ENCODE peak calls at places on chromosomes 6 and 20, in ten cellular contexts. One of them, this sample, is unnamed. For H3K4me1, the result is how much of the 10 kb centered on the place peaks cover.

GRCh38 chr6:15363164-15363522 is 117.3 kb downstream of the JARID2 start:
- DNase-seq in endodermal cell: peak
- DNase-seq in CD8-positive, alpha-beta memory T cell: no peak
- DNase-seq in effector memory CD4-positive, alpha-beta T cell: no peak
- DNase-seq in left ventricle myocardium inferior: no peak
- DNase-seq in mammary epithelial cell: no peak
- DNase-seq in IMR-90: no peak
- DNase-seq in transverse colon: no peak
- DNase-seq in CD8-positive, alpha-beta T cell: no peak
- DNase-seq in astrocyte: no peak
- DNase-seq in this sample: no peak

GRCh38 chr6:160041608-160042007 is 72.7 kb downstream of the IGF2R start:
- DNase-seq in effector memory CD4-positive, alpha-beta T cell: no peak
- DNase-seq in transverse colon: no peak
- DNase-seq in CD8-positive, alpha-beta T cell: peak
- DNase-seq in CD8-positive, alpha-beta memory T cell: no peak
- DNase-seq in IMR-90: peak
- DNase-seq in mammary epithelial cell: peak
- DNase-seq in astrocyte: peak
- DNase-seq in endodermal cell: peak
- DNase-seq in left ventricle myocardium inferior: peak
- DNase-seq in this sample: no peak

GRCh38 chr20:10059006-10059405 is 24.2 kb downstream of the ANKEF1 start:
- DNase-seq in transverse colon: no peak
- DNase-seq in astrocyte: no peak
- DNase-seq in mammary epithelial cell: peak
- DNase-seq in CD8-positive, alpha-beta memory T cell: no peak
- DNase-seq in left ventricle myocardium inferior: no peak
- DNase-seq in IMR-90: no peak
- DNase-seq in effector memory CD4-positive, alpha-beta T cell: no peak
- DNase-seq in CD8-positive, alpha-beta T cell: no peak
- DNase-seq in endodermal cell: no peak
- DNase-seq in this sample: no peak

GRCh38 chr6:85191656-85192055 is 258.2 kb upstream of the NT5E start:
- DNase-seq in left ventricle myocardium inferior: no peak
- DNase-seq in CD8-positive, alpha-beta T cell: no peak
- DNase-seq in mammary epithelial cell: no peak
- DNase-seq in endodermal cell: no peak
- DNase-seq in astrocyte: peak
- DNase-seq in IMR-90: peak
- DNase-seq in transverse colon: no peak
- DNase-seq in effector memory CD4-positive, alpha-beta T cell: no peak
- DNase-seq in CD8-positive, alpha-beta memory T cell: no peak
- DNase-seq in this sample: no peak

GRCh38 chr6:169725270-169726048 is 1.2 kb upstream of the PHF10 start:
- DNase-seq in CD8-positive, alpha-beta memory T cell: no peak
- DNase-seq in left ventricle myocardium inferior: peak
- DNase-seq in IMR-90: peak
- DNase-seq in endodermal cell: peak
- DNase-seq in transverse colon: peak
- DNase-seq in mammary epithelial cell: no peak
- DNase-seq in astrocyte: peak
- DNase-seq in effector memory CD4-positive, alpha-beta T cell: no peak
- DNase-seq in CD8-positive, alpha-beta T cell: peak
- DNase-seq in this sample: no peak

GRCh38 chr6:29887330-29887818 is 55.0 kb upstream of the HLA-A start:
- DNase-seq in IMR-90: peak
- DNase-seq in endodermal cell: peak
- DNase-seq in mammary epithelial cell: peak
- DNase-seq in CD8-positive, alpha-beta memory T cell: peak
- DNase-seq in left ventricle myocardium inferior: peak
- DNase-seq in transverse colon: peak
- DNase-seq in astrocyte: no peak
- DNase-seq in CD8-positive, alpha-beta T cell: peak
- DNase-seq in effector memory CD4-positive, alpha-beta T cell: peak
- DNase-seq in this sample: peak

GRCh38 chr20:39013662-39014109 is 51.5 kb downstream of the DHX35 start:
- DNase-seq in astrocyte: no peak
- DNase-seq in endodermal cell: no peak
- DNase-seq in CD8-positive, alpha-beta T cell: no peak
- DNase-seq in left ventricle myocardium inferior: no peak
- DNase-seq in effector memory CD4-positive, alpha-beta T cell: no peak
- DNase-seq in mammary epithelial cell: no peak
- DNase-seq in IMR-90: no peak
- DNase-seq in transverse colon: no peak
- DNase-seq in CD8-positive, alpha-beta memory T cell: no peak
- DNase-seq in this sample: no peak

GRCh38 chr20:38180781-38181180 is 15.7 kb upstream of the TGM2 start:
- DNase-seq in astrocyte: no peak
- DNase-seq in endodermal cell: no peak
- DNase-seq in effector memory CD4-positive, alpha-beta T cell: no peak
- DNase-seq in CD8-positive, alpha-beta memory T cell: no peak
- DNase-seq in transverse colon: no peak
- DNase-seq in left ventricle myocardium inferior: no peak
- DNase-seq in IMR-90: peak
- DNase-seq in mammary epithelial cell: no peak
- DNase-seq in CD8-positive, alpha-beta T cell: no peak
- DNase-seq in this sample: no peak

DNA sequence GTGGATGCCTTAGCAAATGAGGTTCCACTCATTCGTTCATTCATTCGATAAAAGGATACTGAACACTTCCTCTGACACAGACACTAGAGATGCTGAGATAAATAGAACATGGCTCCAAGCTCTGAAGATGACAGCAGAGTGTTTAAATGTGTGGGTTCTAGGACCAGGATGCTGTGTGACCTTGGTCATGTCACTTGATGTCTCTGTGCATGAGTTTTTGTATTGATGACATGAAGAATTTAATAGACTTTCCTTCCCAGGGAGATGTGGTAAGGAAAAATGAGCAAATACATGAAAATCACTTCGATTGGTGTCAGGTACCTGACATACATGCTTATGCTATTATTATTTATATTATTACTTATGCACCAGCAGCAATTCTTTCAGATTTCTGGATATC is 34.3 kb upstream of the CD83 start:
- DNase-seq in CD8-positive, alpha-beta T cell: no peak
- DNase-seq in mammary epithelial cell: no peak
- DNase-seq in IMR-90: no peak
- DNase-seq in CD8-positive, alpha-beta memory T cell: no peak
- DNase-seq in effector memory CD4-positive, alpha-beta T cell: no peak
- DNase-seq in astrocyte: no peak
- DNase-seq in transverse colon: no peak
- DNase-seq in left ventricle myocardium inferior: no peak
- DNase-seq in endodermal cell: no peak
- DNase-seq in this sample: no peak
- H3K4me1 ChIP-seq in CD8-positive, alpha-beta T cell: under half
- H3K4me1 ChIP-seq in mammary epithelial cell: under half
- H3K4me1 ChIP-seq in IMR-90: under half
- H3K4me1 ChIP-seq in CD8-positive, alpha-beta memory T cell: under half
- H3K4me1 ChIP-seq in effector memory CD4-positive, alpha-beta T cell: under half
- H3K4me1 ChIP-seq in astrocyte: under half
- H3K4me1 ChIP-seq in transverse colon: under half
- H3K4me1 ChIP-seq in left ventricle myocardium inferior: under half
- H3K4me1 ChIP-seq in endodermal cell: under half
- H3K4me1 ChIP-seq in this sample: under half

GRCh38 chr6:37316071-37316470 is 37.7 kb upstream of the RNF8 start:
- DNase-seq in IMR-90: no peak
- DNase-seq in transverse colon: no peak
- DNase-seq in endodermal cell: no peak
- DNase-seq in effector memory CD4-positive, alpha-beta T cell: no peak
- DNase-seq in astrocyte: no peak
- DNase-seq in left ventricle myocardium inferior: no peak
- DNase-seq in CD8-positive, alpha-beta memory T cell: no peak
- DNase-seq in mammary epithelial cell: no peak
- DNase-seq in CD8-positive, alpha-beta T cell: no peak
- DNase-seq in this sample: no peak

GRCh38 chr6:37313698-37314097 is 40.1 kb upstream of the RNF8 start:
- DNase-seq in transverse colon: no peak
- DNase-seq in astrocyte: no peak
- DNase-seq in effector memory CD4-positive, alpha-beta T cell: no peak
- DNase-seq in CD8-positive, alpha-beta T cell: no peak
- DNase-seq in endodermal cell: no peak
- DNase-seq in CD8-positive, alpha-beta memory T cell: no peak
- DNase-seq in IMR-90: no peak
- DNase-seq in left ventricle myocardium inferior: no peak
- DNase-seq in mammary epithelial cell: no peak
- DNase-seq in this sample: no peak

GRCh38 chr6:37317312-37318038 is 36.3 kb upstream of the RNF8 start:
- DNase-seq in transverse colon: no peak
- DNase-seq in CD8-positive, alpha-beta memory T cell: no peak
- DNase-seq in effector memory CD4-positive, alpha-beta T cell: no peak
- DNase-seq in CD8-positive, alpha-beta T cell: no peak
- DNase-seq in left ventricle myocardium inferior: no peak
- DNase-seq in mammary epithelial cell: no peak
- DNase-seq in astrocyte: no peak
- DNase-seq in IMR-90: no peak
- DNase-seq in endodermal cell: no peak
- DNase-seq in this sample: no peak

GRCh38 chr6:37314117-37314802 is 39.5 kb upstream of the RNF8 start:
- DNase-seq in IMR-90: no peak
- DNase-seq in mammary epithelial cell: no peak
- DNase-seq in astrocyte: no peak
- DNase-seq in endodermal cell: no peak
- DNase-seq in left ventricle myocardium inferior: no peak
- DNase-seq in effector memory CD4-positive, alpha-beta T cell: no peak
- DNase-seq in transverse colon: no peak
- DNase-seq in CD8-positive, alpha-beta memory T cell: no peak
- DNase-seq in CD8-positive, alpha-beta T cell: no peak
- DNase-seq in this sample: no peak

DNA sequence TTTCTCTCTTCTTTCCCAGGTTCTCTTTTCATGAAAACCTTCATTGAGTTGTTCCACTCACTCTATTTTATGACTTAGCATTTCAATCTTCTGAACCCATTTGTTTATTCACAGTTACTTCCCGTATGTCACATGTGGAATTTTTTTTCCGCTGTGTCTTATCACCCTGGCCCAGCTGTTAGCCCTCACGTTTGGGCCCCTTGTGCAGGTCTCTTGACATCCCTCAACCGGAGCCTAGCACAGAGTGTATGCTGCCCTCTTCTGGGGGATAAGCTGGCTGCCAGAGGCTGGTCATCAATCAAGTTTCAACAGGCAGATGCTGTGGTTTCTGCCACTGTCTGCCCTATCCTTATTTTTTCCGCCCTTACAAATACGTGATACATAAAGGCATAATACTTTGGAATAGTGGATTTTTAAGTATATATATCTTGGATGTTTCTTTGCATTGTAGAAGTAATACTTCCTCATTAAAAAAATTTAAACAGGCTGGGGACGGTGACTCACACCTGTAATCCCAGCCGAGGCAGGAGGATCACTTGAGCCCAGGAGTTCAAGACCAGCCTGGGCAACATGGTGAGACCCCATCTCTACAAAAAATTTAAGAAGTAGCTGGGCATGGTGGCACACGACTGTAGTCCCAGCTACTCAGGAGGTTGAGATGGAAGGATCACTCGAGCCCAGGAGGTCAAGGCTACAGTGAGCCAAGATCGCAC is 38.8 kb upstream of the RNF8 start:
- DNase-seq in astrocyte: peak
- DNase-seq in IMR-90: peak
- DNase-seq in left ventricle myocardium inferior: no peak
- DNase-seq in transverse colon: peak
- DNase-seq in CD8-positive, alpha-beta memory T cell: no peak
- DNase-seq in endodermal cell: peak
- DNase-seq in mammary epithelial cell: peak
- DNase-seq in CD8-positive, alpha-beta T cell: no peak
- DNase-seq in effector memory CD4-positive, alpha-beta T cell: no peak
- DNase-seq in this sample: peak
- H3K27ac ChIP-seq in astrocyte: no peak
- H3K27ac ChIP-seq in IMR-90: no peak
- H3K27ac ChIP-seq in left ventricle myocardium inferior: no peak
- H3K27ac ChIP-seq in transverse colon: no peak
- H3K27ac ChIP-seq in CD8-positive, alpha-beta memory T cell: no peak
- H3K27ac ChIP-seq in endodermal cell: no peak
- H3K27ac ChIP-seq in mammary epithelial cell: no peak
- H3K27ac ChIP-seq in CD8-positive, alpha-beta T cell: no peak
- H3K27ac ChIP-seq in effector memory CD4-positive, alpha-beta T cell: no peak
- H3K27ac ChIP-seq in this sample: no peak

GRCh38 chr6:136840612-136841011 is 18.2 kb downstream of the PEX7 start:
- DNase-seq in left ventricle myocardium inferior: no peak
- DNase-seq in mammary epithelial cell: no peak
- DNase-seq in astrocyte: no peak
- DNase-seq in CD8-positive, alpha-beta memory T cell: no peak
- DNase-seq in CD8-positive, alpha-beta T cell: no peak
- DNase-seq in IMR-90: no peak
- DNase-seq in endodermal cell: no peak
- DNase-seq in effector memory CD4-positive, alpha-beta T cell: no peak
- DNase-seq in transverse colon: no peak
- DNase-seq in this sample: no peak

GRCh38 chr6:136846046-136846445 is 23.7 kb downstream of the PEX7 start:
- DNase-seq in left ventricle myocardium inferior: no peak
- DNase-seq in astrocyte: peak
- DNase-seq in effector memory CD4-positive, alpha-beta T cell: no peak
- DNase-seq in IMR-90: peak
- DNase-seq in endodermal cell: peak
- DNase-seq in mammary epithelial cell: peak
- DNase-seq in CD8-positive, alpha-beta memory T cell: peak
- DNase-seq in transverse colon: peak
- DNase-seq in CD8-positive, alpha-beta T cell: no peak
- DNase-seq in this sample: no peak

DNA sequence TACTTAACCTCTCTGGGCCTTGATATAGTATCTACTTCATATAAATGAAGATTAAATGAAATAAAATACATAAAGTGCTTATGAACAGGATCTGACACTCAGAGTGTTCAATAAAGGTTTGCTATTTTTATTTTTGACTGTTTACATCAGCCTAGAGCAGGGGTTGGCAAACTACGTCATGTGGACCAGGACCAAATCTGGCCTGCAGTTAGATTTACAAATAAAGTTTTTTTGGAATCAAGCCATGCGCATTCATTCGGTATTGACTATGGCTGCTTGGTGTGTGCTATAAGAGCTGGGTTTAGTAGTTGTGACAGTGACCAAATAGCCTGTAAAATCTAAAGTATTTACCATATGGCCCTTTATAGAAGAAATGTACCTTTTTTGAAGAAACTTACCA is 20.8 kb downstream of the PEX7 start:
- DNase-seq in left ventricle myocardium inferior: no peak
- DNase-seq in IMR-90: no peak
- DNase-seq in mammary epithelial cell: no peak
- DNase-seq in effector memory CD4-positive, alpha-beta T cell: no peak
- DNase-seq in CD8-positive, alpha-beta memory T cell: no peak
- DNase-seq in endodermal cell: no peak
- DNase-seq in CD8-positive, alpha-beta T cell: no peak
- DNase-seq in transverse colon: no peak
- DNase-seq in astrocyte: no peak
- DNase-seq in this sample: no peak
- H3K4me3 ChIP-seq in left ventricle myocardium inferior: no peak
- H3K4me3 ChIP-seq in IMR-90: no peak
- H3K4me3 ChIP-seq in mammary epithelial cell: no peak
- H3K4me3 ChIP-seq in effector memory CD4-positive, alpha-beta T cell: no peak
- H3K4me3 ChIP-seq in CD8-positive, alpha-beta memory T cell: no peak
- H3K4me3 ChIP-seq in endodermal cell: no peak
- H3K4me3 ChIP-seq in CD8-positive, alpha-beta T cell: no peak
- H3K4me3 ChIP-seq in transverse colon: no peak
- H3K4me3 ChIP-seq in astrocyte: no peak
- H3K4me3 ChIP-seq in this sample: no peak

GRCh38 chr6:137793805-137794508 is 73.1 kb upstream of the TNFAIP3 start:
- DNase-seq in endodermal cell: no peak
- DNase-seq in effector memory CD4-positive, alpha-beta T cell: no peak
- DNase-seq in astrocyte: no peak
- DNase-seq in IMR-90: no peak
- DNase-seq in CD8-positive, alpha-beta T cell: no peak
- DNase-seq in CD8-positive, alpha-beta memory T cell: no peak
- DNase-seq in transverse colon: no peak
- DNase-seq in mammary epithelial cell: no peak
- DNase-seq in left ventricle myocardium inferior: no peak
- DNase-seq in this sample: no peak

GRCh38 chr6:137794510-137795200 is 72.4 kb upstream of the TNFAIP3 start:
- DNase-seq in CD8-positive, alpha-beta T cell: no peak
- DNase-seq in endodermal cell: no peak
- DNase-seq in left ventricle myocardium inferior: no peak
- DNase-seq in effector memory CD4-positive, alpha-beta T cell: no peak
- DNase-seq in astrocyte: no peak
- DNase-seq in CD8-positive, alpha-beta memory T cell: no peak
- DNase-seq in transverse colon: no peak
- DNase-seq in IMR-90: no peak
- DNase-seq in mammary epithelial cell: no peak
- DNase-seq in this sample: no peak

GRCh38 chr6:137798261-137798660 is 68.8 kb upstream of the TNFAIP3 start:
- DNase-seq in CD8-positive, alpha-beta memory T cell: no peak
- DNase-seq in effector memory CD4-positive, alpha-beta T cell: no peak
- DNase-seq in astrocyte: peak
- DNase-seq in left ventricle myocardium inferior: no peak
- DNase-seq in mammary epithelial cell: no peak
- DNase-seq in endodermal cell: no peak
- DNase-seq in CD8-positive, alpha-beta T cell: no peak
- DNase-seq in IMR-90: no peak
- DNase-seq in transverse colon: no peak
- DNase-seq in this sample: no peak

GRCh38 chr6:137792160-137793033 is 74.7 kb upstream of the TNFAIP3 start:
- DNase-seq in endodermal cell: no peak
- DNase-seq in effector memory CD4-positive, alpha-beta T cell: no peak
- DNase-seq in mammary epithelial cell: no peak
- DNase-seq in astrocyte: no peak
- DNase-seq in IMR-90: no peak
- DNase-seq in left ventricle myocardium inferior: no peak
- DNase-seq in CD8-positive, alpha-beta memory T cell: no peak
- DNase-seq in CD8-positive, alpha-beta T cell: no peak
- DNase-seq in transverse colon: no peak
- DNase-seq in this sample: no peak

GRCh38 chr6:137795510-137795909 is 71.5 kb upstream of the TNFAIP3 start:
- DNase-seq in mammary epithelial cell: no peak
- DNase-seq in endodermal cell: no peak
- DNase-seq in left ventricle myocardium inferior: no peak
- DNase-seq in astrocyte: no peak
- DNase-seq in CD8-positive, alpha-beta T cell: no peak
- DNase-seq in CD8-positive, alpha-beta memory T cell: no peak
- DNase-seq in effector memory CD4-positive, alpha-beta T cell: no peak
- DNase-seq in transverse colon: no peak
- DNase-seq in IMR-90: no peak
- DNase-seq in this sample: no peak
- H3K4me1 ChIP-seq in mammary epithelial cell: under half
- H3K4me1 ChIP-seq in endodermal cell: under half
- H3K4me1 ChIP-seq in left ventricle myocardium inferior: under half
- H3K4me1 ChIP-seq in astrocyte: under half
- H3K4me1 ChIP-seq in CD8-positive, alpha-beta T cell: under half
- H3K4me1 ChIP-seq in CD8-positive, alpha-beta memory T cell: under half
- H3K4me1 ChIP-seq in effector memory CD4-positive, alpha-beta T cell: under half
- H3K4me1 ChIP-seq in transverse colon: under half
- H3K4me1 ChIP-seq in IMR-90: under half
- H3K4me1 ChIP-seq in this sample: under half